ENCODE peak calls at places on chromosome 5, in eight cellular contexts. E is tibial nerve; U is HCT116; S is AG04450; G is gastrocnemius medialis; Z is breast epithelium; V is effector memory CD4-positive, alpha-beta T cell; M is astrocyte. C is an unnamed sample.

GRCh38 chr5:97726106-97726505 is 543.1 kb upstream of the RIOK2 start:
- DNase-seq in G (no peak), E (no peak), U (no peak), V (no peak), S (no peak), M (no peak), Z (no peak), C (no peak)

GRCh38 chr5:90054612-90055011 is 354.9 kb downstream of the CETN3 start:
- DNase-seq in Z (no peak), U (no peak), S (no peak), V (no peak), M (no peak), E (no peak), G (no peak), C (no peak)

GRCh38 chr5:71701409-71701808 is 17.7 kb upstream of the CARTPT start:
- DNase-seq in E (no peak), G (no peak), Z (no peak), U (no peak), V (no peak), S (no peak), M (no peak), C (no peak)

GRCh38 chr5:148107608-148108007 is 43.8 kb downstream of the SPINK5 start:
- DNase-seq in E (no peak), M (no peak), U (no peak), S (no peak), Z (no peak), G (no peak), V (no peak), C (no peak)

GRCh38 chr5:78362220-78362619 is 1.8 kb downstream of the SCAMP1 start:
- DNase-seq in E (no peak), M (no peak), V (no peak), U (no peak), G (no peak), S (no peak), Z (no peak), C (no peak)

GRCh38 chr5:138901716-138902115 is 26.6 kb upstream of the LRRTM2 start:
- DNase-seq in S (no peak), U (no peak), Z (no peak), V (no peak), E (no peak), M (no peak), G (no peak), C (no peak)

GRCh38 chr5:175059687-175060194 is 335.4 kb downstream of the MSX2 start:
- DNase-seq in U (peak; percentile 10), E (no peak), G (no peak), M (peak; percentile 58), S (peak; percentile 13), Z (no peak), V (no peak), C (peak; percentile 32)

GRCh38 chr5:119951330-119951934 is 322.1 kb downstream of the FAM170A start:
- DNase-seq in V (no peak), U (no peak), M (no peak), G (no peak), E (no peak), S (no peak), Z (no peak), C (no peak)

GRCh38 chr5:126373621-126374416 is 49.4 kb upstream of the GRAMD2B start:
- DNase-seq in Z (no peak), E (no peak), V (peak; percentile 10), M (peak; percentile 82), G (no peak), U (no peak), S (no peak), C (no peak)

GRCh38 chr5:4684946-4685345 is 455.2 kb upstream of the ADAMTS16 start:
- DNase-seq in E (no peak), S (no peak), U (no peak), Z (no peak), G (no peak), M (no peak), V (no peak), C (no peak)

GRCh38 chr5:17248999-17249634 is 31.7 kb downstream of the BASP1 start:
- DNase-seq in Z (no peak), V (no peak), M (peak; percentile 99), S (peak; percentile 94), U (no peak), G (no peak), E (no peak), C (peak; percentile 66)

GRCh38 chr5:144202072-144202471 is 31.4 kb downstream of the KCTD16 start:
- DNase-seq in Z (no peak), E (no peak), M (peak; percentile 44), S (no peak), U (no peak), G (no peak), V (no peak), C (no peak)

GRCh38 chr5:149585910-149586309 is 4.6 kb downstream of the ARHGEF37 start:
- DNase-seq in E (no peak), M (no peak), S (no peak), Z (no peak), U (no peak), V (no peak), G (no peak), C (no peak)

GRCh38 chr5:109567374-109568044 is 122.2 kb upstream of the MAN2A1 start:
- DNase-seq in M (no peak), G (no peak), U (no peak), V (no peak), Z (no peak), E (no peak), S (no peak), C (no peak)

GRCh38 chr5:92309336-92309991 is 926.3 kb upstream of the ARRDC3 start:
- DNase-seq in E (no peak), S (no peak), V (no peak), M (peak; percentile 27), U (peak; percentile 13), G (no peak), Z (no peak), C (no peak)

GRCh38 chr5:39376293-39376714 is 12.0 kb upstream of the C9 start:
- DNase-seq in V (no peak), Z (no peak), M (peak; percentile 11), U (peak; percentile 22), G (no peak), S (no peak), E (no peak), C (peak; percentile 51)

GRCh38 chr5:14708551-14708950 is 44.0 kb downstream of the OTULIN start:
- DNase-seq in S (no peak), U (no peak), M (no peak), G (no peak), V (no peak), E (no peak), Z (no peak), C (no peak)

GRCh38 chr5:29113516-29113915 is 2075.1 kb upstream of the CDH9 start:
- DNase-seq in V (no peak), M (no peak), U (no peak), S (no peak), E (no peak), Z (no peak), G (no peak), C (no peak)

GRCh38 chr5:29114331-29114768 is 2076.0 kb upstream of the CDH9 start:
- DNase-seq in V (no peak), G (no peak), U (no peak), M (no peak), E (no peak), Z (no peak), S (no peak), C (no peak)
- H3K9me3 ChIP-seq in V (peaks cover 3% of the 10 kb centered on the region), G (no peaks in the 10 kb centered on the region), U (peaks cover 19% of the 10 kb centered on the region), M (no peaks in the 10 kb centered on the region), E (no peaks in the 10 kb centered on the region), Z (peaks cover 11% of the 10 kb centered on the region), S (no peaks in the 10 kb centered on the region), C (no peaks in the 10 kb centered on the region)

DNA sequence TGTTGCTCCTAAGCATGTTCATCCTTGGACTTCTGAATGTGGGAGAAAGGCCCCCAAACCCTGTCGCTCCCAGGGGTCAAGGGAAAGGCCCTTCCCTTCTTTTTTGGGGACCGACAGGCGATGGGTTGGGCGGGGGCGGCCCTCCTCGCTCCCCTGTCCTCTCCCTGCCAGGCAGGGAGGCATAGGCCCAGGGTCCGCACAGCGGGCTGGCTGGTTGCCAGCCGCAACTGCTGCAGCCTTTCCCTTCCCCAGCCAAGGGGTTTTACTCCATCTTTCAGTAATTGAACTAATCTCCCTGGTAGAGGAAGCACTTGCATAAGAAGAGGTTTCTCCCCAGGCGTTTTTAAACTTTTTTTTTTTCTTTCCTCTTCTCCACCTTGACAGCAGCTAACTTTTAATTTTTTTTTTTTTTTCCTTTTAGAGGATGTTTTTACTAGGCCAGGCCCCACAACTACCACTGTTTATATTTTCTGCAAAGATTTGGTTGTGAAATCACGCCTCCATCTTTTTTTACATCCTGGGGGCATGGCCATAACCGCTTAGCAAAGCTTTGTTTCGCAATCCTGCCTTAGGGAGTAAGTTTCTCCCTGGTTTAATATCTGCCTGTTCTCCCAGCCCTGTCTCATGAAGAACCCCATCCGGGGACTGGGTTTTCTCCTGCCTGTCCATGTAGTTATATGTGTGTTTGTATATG is 216.9 kb upstream of the ZNF608 start:
- DNase-seq in S (peak; percentile 85), G (no peak), U (no peak), M (peak; percentile 42), E (no peak), V (no peak), Z (peak; percentile 62), C (peak; percentile 61)
- H3K9me3 ChIP-seq in S (no peaks in the 10 kb centered on the region), G (no peaks in the 10 kb centered on the region), U (no peaks in the 10 kb centered on the region), M (no peaks in the 10 kb centered on the region), E (no peaks in the 10 kb centered on the region), V (no peaks in the 10 kb centered on the region), Z (no peaks in the 10 kb centered on the region), C (no peaks in the 10 kb centered on the region)

GRCh38 chr5:158658439-158659230 is 441.1 kb downstream of the EBF1 start:
- DNase-seq in V (no peak), E (no peak), U (no peak), S (no peak), G (no peak), M (peak; percentile 47), Z (no peak), C (no peak)

GRCh38 chr5:158648631-158649030 is 451.1 kb downstream of the EBF1 start:
- DNase-seq in U (no peak), V (no peak), Z (no peak), G (no peak), E (no peak), M (peak; percentile 38), S (no peak), C (no peak)

DNA sequence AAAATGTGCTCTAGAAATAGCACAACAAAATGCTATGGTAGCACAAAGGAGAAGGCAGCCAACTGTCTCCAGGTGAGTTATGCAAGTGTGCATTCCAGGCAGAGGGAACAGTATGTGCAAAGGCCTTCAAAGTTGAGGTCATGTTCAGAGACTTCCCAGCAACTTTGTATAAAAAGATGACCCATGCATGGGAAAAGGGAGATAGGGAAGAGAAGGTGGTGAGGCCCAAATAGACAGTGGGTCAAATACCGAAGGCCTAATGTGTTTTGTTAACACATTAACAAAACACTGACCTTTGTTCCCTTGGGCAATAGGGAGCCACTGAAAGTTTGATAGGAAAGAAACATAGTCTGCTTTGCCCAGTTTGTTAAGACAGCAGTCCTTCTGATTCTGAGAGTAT is 445.3 kb downstream of the EBF1 start:
- DNase-seq in M (no peak), E (no peak), U (no peak), V (no peak), Z (no peak), S (no peak), G (no peak), C (no peak)
- H3K9me3 ChIP-seq in M (no peaks in the 10 kb centered on the region), E (no peaks in the 10 kb centered on the region), U (no peaks in the 10 kb centered on the region), V (no peaks in the 10 kb centered on the region), Z (no peaks in the 10 kb centered on the region), S (no peaks in the 10 kb centered on the region), G (no peaks in the 10 kb centered on the region), C (no peaks in the 10 kb centered on the region)

DNA sequence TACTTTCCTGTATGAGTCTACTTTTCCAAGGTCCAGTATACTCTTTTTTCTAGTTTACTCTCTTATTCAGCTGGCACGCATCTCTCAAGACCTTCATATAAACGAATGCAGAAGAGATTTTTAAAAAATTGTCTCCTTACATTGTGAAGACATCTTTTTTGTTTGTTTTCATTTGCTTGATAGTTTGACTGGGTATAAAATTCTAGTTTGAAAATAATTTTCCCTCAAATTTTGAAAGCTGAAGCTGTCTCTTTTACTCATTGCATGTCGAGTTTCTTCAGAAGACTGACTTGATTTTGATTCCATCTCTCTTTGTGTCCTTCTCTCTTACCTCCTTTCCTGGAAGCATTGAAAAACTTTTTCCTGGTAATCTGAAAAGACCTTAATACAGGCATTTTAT is 3.1 kb upstream of the PCDHB11 start:
- DNase-seq in G (no peak), E (no peak), M (no peak), Z (no peak), U (no peak), V (no peak), S (no peak), C (no peak)
- H3K9me3 ChIP-seq in G (peaks cover 8% of the 10 kb centered on the region), E (peaks cover 71% of the 10 kb centered on the region), M (peaks cover 9% of the 10 kb centered on the region), Z (peaks cover 93% of the 10 kb centered on the region), U (peaks cover 11% of the 10 kb centered on the region), V (no peaks in the 10 kb centered on the region), S (peaks cover 20% of the 10 kb centered on the region), C (peaks cover 22% of the 10 kb centered on the region)